ENCODE peak calls at places on chromosome 21, in four cellular contexts. One of them, this sample, is unnamed.

GRCh38 chr21:26597981-26598380 is 24.9 kb upstream of the CYYR1 start:
- DNase-seq in ELR: no peak
- DNase-seq in germinal center: no peak
- DNase-seq in IMR-90: no peak
- DNase-seq in this sample: no peak

GRCh38 chr21:38831526-38832467 is 26.1 kb downstream of the ETS2 start:
- DNase-seq in ELR: peak; percentile 92
- DNase-seq in germinal center: peak; percentile 77
- DNase-seq in IMR-90: peak; percentile 98
- DNase-seq in this sample: peak; percentile 92

GRCh38 chr21:46256501-46256994 is 28.0 kb upstream of the LSS start:
- DNase-seq in ELR: no peak
- DNase-seq in germinal center: no peak
- DNase-seq in IMR-90: no peak
- DNase-seq in this sample: no peak

GRCh38 chr21:38993561-38993960 is 187.8 kb downstream of the ETS2 start:
- DNase-seq in ELR: peak; percentile 90
- DNase-seq in germinal center: no peak
- DNase-seq in IMR-90: peak; percentile 92
- DNase-seq in this sample: peak; percentile 92

GRCh38 chr21:44594406-44594916 is 2.2 kb upstream of the KRTAP10-6 start:
- DNase-seq in ELR: no peak
- DNase-seq in germinal center: no peak
- DNase-seq in IMR-90: no peak
- DNase-seq in this sample: no peak

GRCh38 chr21:46118871-46119564 is 21.1 kb downstream of the COL6A2 start:
- DNase-seq in ELR: no peak
- DNase-seq in germinal center: no peak
- DNase-seq in IMR-90: no peak
- DNase-seq in this sample: no peak

GRCh38 chr21:14918542-14918941 is 146.3 kb downstream of the NRIP1 start:
- DNase-seq in ELR: peak; percentile 10
- DNase-seq in germinal center: no peak
- DNase-seq in IMR-90: no peak
- DNase-seq in this sample: peak; percentile 37

GRCh38 chr21:21831036-21831435 is 832.8 kb downstream of the NCAM2 start:
- DNase-seq in ELR: no peak
- DNase-seq in germinal center: no peak
- DNase-seq in IMR-90: no peak
- DNase-seq in this sample: no peak

GRCh38 chr21:22544747-22545146 is 1546.5 kb downstream of the NCAM2 start:
- DNase-seq in ELR: no peak
- DNase-seq in germinal center: no peak
- DNase-seq in IMR-90: no peak
- DNase-seq in this sample: no peak

GRCh38 chr21:35503646-35504045 is 454.5 kb upstream of the RUNX1 start:
- DNase-seq in ELR: no peak
- DNase-seq in germinal center: no peak
- DNase-seq in IMR-90: peak; percentile 6
- DNase-seq in this sample: peak; percentile 25

GRCh38 chr21:38349111-38349746 is 92.4 kb downstream of the KCNJ15 start:
- DNase-seq in ELR: no peak
- DNase-seq in germinal center: no peak
- DNase-seq in IMR-90: peak; percentile 6
- DNase-seq in this sample: no peak

GRCh38 chr21:33115586-33116541 is 45.9 kb downstream of the OLIG1 start:
- DNase-seq in ELR: no peak
- DNase-seq in germinal center: no peak
- DNase-seq in IMR-90: no peak
- DNase-seq in this sample: no peak

GRCh38 chr21:34695434-34695833 is 26.6 kb downstream of the CLIC6 start:
- DNase-seq in ELR: no peak
- DNase-seq in germinal center: no peak
- DNase-seq in IMR-90: no peak
- DNase-seq in this sample: no peak

GRCh38 chr21:31117046-31117916 is 79.0 kb upstream of the KRTAP19-8 start:
- DNase-seq in ELR: peak; percentile 69
- DNase-seq in germinal center: no peak
- DNase-seq in IMR-90: peak; percentile 86
- DNase-seq in this sample: peak; percentile 95

GRCh38 chr21:21688877-21689276 is 690.7 kb downstream of the NCAM2 start:
- DNase-seq in ELR: peak; percentile 59
- DNase-seq in germinal center: no peak
- DNase-seq in IMR-90: peak; percentile 37
- DNase-seq in this sample: peak; percentile 53

GRCh38 chr21:43269461-43269860 is 100.7 kb downstream of the CRYAA start:
- DNase-seq in ELR: peak; percentile 27
- DNase-seq in germinal center: peak; percentile 77
- DNase-seq in IMR-90: no peak
- DNase-seq in this sample: no peak

GRCh38 chr21:25837545-25838263 is 102.9 kb downstream of the GABPA start:
- DNase-seq in ELR: peak; percentile 55
- DNase-seq in germinal center: no peak
- DNase-seq in IMR-90: peak; percentile 89
- DNase-seq in this sample: peak; percentile 22

GRCh38 chr21:46347791-46348381 is 23.9 kb downstream of the PCNT start:
- DNase-seq in ELR: no peak
- DNase-seq in germinal center: no peak
- DNase-seq in IMR-90: no peak
- DNase-seq in this sample: peak; percentile 53

GRCh38 chr21:43884012-43884860 is 19.2 kb downstream of the AGPAT3 start:
- DNase-seq in ELR: no peak
- DNase-seq in germinal center: no peak
- DNase-seq in IMR-90: no peak
- DNase-seq in this sample: no peak

GRCh38 chr21:42365770-42366169 is 565 bp downstream of the TFF1 start:
- DNase-seq in ELR: no peak
- DNase-seq in germinal center: no peak
- DNase-seq in IMR-90: no peak
- DNase-seq in this sample: no peak

GRCh38 chr21:46064870-46065214 is 33.1 kb upstream of the COL6A2 start:
- DNase-seq in ELR: no peak
- DNase-seq in germinal center: no peak
- DNase-seq in IMR-90: no peak
- DNase-seq in this sample: no peak

GRCh38 chr21:37164742-37165141 is 91.7 kb downstream of the TTC3 start:
- DNase-seq in ELR: no peak
- DNase-seq in germinal center: no peak
- DNase-seq in IMR-90: no peak
- DNase-seq in this sample: peak; percentile 9

GRCh38 chr21:17429936-17430335 is 82.9 kb upstream of the CXADR start:
- DNase-seq in ELR: no peak
- DNase-seq in germinal center: no peak
- DNase-seq in IMR-90: no peak
- DNase-seq in this sample: no peak

GRCh38 chr21:35257413-35257812 is 208.3 kb upstream of the RUNX1 start:
- DNase-seq in ELR: peak; percentile 92
- DNase-seq in germinal center: no peak
- DNase-seq in IMR-90: peak; percentile 96
- DNase-seq in this sample: peak; percentile 89

GRCh38 chr21:25639167-25639921 is at the start of gene JAM2:
- DNase-seq in ELR: peak; percentile 57
- DNase-seq in germinal center: peak; percentile 76
- DNase-seq in IMR-90: peak; percentile 29
- DNase-seq in this sample: peak; percentile 55

GRCh38 chr21:21631961-21632360 is 633.8 kb downstream of the NCAM2 start:
- DNase-seq in ELR: no peak
- DNase-seq in germinal center: no peak
- DNase-seq in IMR-90: peak; percentile 17
- DNase-seq in this sample: peak; percentile 62

GRCh38 chr21:31526040-31526439 is 133.5 kb upstream of the SOD1 start:
- DNase-seq in ELR: peak; percentile 40
- DNase-seq in germinal center: no peak
- DNase-seq in IMR-90: no peak
- DNase-seq in this sample: no peak

GRCh38 chr21:36571556-36571955 is 91.6 kb upstream of the CLDN14 start:
- DNase-seq in ELR: no peak
- DNase-seq in germinal center: no peak
- DNase-seq in IMR-90: no peak
- DNase-seq in this sample: no peak

GRCh38 chr21:32155226-32155625 is 123.6 kb downstream of the MIS18A start:
- DNase-seq in ELR: no peak
- DNase-seq in germinal center: no peak
- DNase-seq in IMR-90: no peak
- DNase-seq in this sample: no peak

This sample was measured in GM23248.